ENCODE peak calls at places on chromosomes 13 and 19, in seven cellular contexts. P is effector CD8-positive, alpha-beta T cell; O is fibroblast of gingiva; S is GM04503; T is left colon; Y is dermis blood vessel endothelial cell; U is iPS-NIHi11. D is an unnamed sample.

GRCh38 chr19:3751236-3751635 is 10.3 kb downstream of the APBA3 start:
- DNase-seq in P (no peak), O (no peak), S (no peak), T (no peak), Y (no peak), U (no peak), D (no peak)

GRCh38 chr19:48629599-48630288 is 7.4 kb downstream of the DBP start:
- DNase-seq in P (peak; percentile 17), O (no peak), S (no peak), T (peak; percentile 93), Y (peak; percentile 82), U (peak; percentile 76), D (no peak)

GRCh38 chr19:7627166-7627565 is 2.2 kb downstream of the XAB2 start:
- DNase-seq in P (no peak), O (no peak), S (no peak), T (no peak), Y (no peak), U (no peak), D (no peak)

GRCh38 chr19:30284209-30284608 is 88.0 kb upstream of the ZNF536 start:
- DNase-seq in P (no peak), O (no peak), S (no peak), T (no peak), Y (no peak), U (no peak), D (no peak)

GRCh38 chr13:39818953-39819352 is 163.5 kb downstream of the COG6 start:
- DNase-seq in P (no peak), O (no peak), S (no peak), T (no peak), Y (peak; percentile 83), U (no peak), D (no peak)

GRCh38 chr19:52687658-52688057 is 47.2 kb downstream of the ZNF611 start:
- DNase-seq in P (no peak), O (no peak), S (no peak), T (no peak), Y (no peak), U (no peak), D (no peak)

GRCh38 chr13:26401069-26401468 is 147.1 kb downstream of the CDK8 start:
- DNase-seq in P (no peak), O (no peak), S (no peak), T (no peak), Y (no peak), U (no peak), D (no peak)

GRCh38 chr19:48397636-48398328 is 4.3 kb downstream of the GRIN2D start:
- DNase-seq in P (no peak), O (no peak), S (no peak), T (no peak), Y (no peak), U (no peak), D (no peak)

GRCh38 chr13:57739791-57740190 is 108.2 kb downstream of the PCDH17 start:
- DNase-seq in P (no peak), O (no peak), S (no peak), T (no peak), Y (no peak), U (no peak), D (no peak)

GRCh38 chr13:76799696-76800095 is 86.5 kb downstream of the KCTD12 start:
- DNase-seq in P (no peak), O (peak; percentile 18), S (no peak), T (no peak), Y (peak; percentile 92), U (no peak), D (no peak)

GRCh38 chr19:1513492-1514294 is 874 bp upstream of the ADAMTSL5 start:
- DNase-seq in P (peak; percentile 53), O (peak; percentile 27), S (no peak), T (peak; percentile 47), Y (peak; percentile 55), U (peak; percentile 75), D (no peak)

GRCh38 chr19:47363758-47364529 is 14.8 kb downstream of the DHX34 start:
- DNase-seq in P (no peak), O (peak; percentile 67), S (no peak), T (no peak), Y (peak; percentile 84), U (no peak), D (peak; percentile 16)

GRCh38 chr13:94192576-94192975 is 286.9 kb downstream of the DCT start:
- DNase-seq in P (no peak), O (peak; percentile 14), S (no peak), T (no peak), Y (no peak), U (peak; percentile 59), D (no peak)

GRCh38 chr13:29799041-29799440 is 51.4 kb downstream of the UBL3 start:
- DNase-seq in P (no peak), O (no peak), S (no peak), T (no peak), Y (no peak), U (no peak), D (no peak)

GRCh38 chr19:1063030-1063908 is 3.7 kb upstream of the ARHGAP45 start:
- DNase-seq in P (peak; percentile 67), O (no peak), S (no peak), T (peak; percentile 38), Y (peak; percentile 53), U (no peak), D (no peak)

GRCh38 chr19:43934055-43934984 is 762 bp downstream of the ZNF45 start:
- DNase-seq in P (no peak), O (no peak), S (no peak), T (no peak), Y (peak; percentile 17), U (peak; percentile 15), D (no peak)

GRCh38 chr13:32838985-32839384 is 177.2 kb upstream of the KL start:
- DNase-seq in P (no peak), O (peak; percentile 53), S (no peak), T (no peak), Y (no peak), U (no peak), D (no peak)

GRCh38 chr19:18157465-18158063 is 4.6 kb downstream of the PIK3R2 start:
- DNase-seq in P (no peak), O (no peak), S (no peak), T (no peak), Y (no peak), U (peak; percentile 57), D (no peak)

GRCh38 chr13:100542546-100543156 is 45.9 kb downstream of the GGACT start:
- DNase-seq in P (no peak), O (peak; percentile 66), S (no peak), T (no peak), Y (peak; percentile 54), U (no peak), D (peak; percentile 59)

GRCh38 chr19:45640849-45641273 is 1.7 kb upstream of the EML2 start:
- DNase-seq in P (peak; percentile 12), O (no peak), S (no peak), T (peak; percentile 45), Y (no peak), U (no peak), D (no peak)